ENCODE peak calls at places on chromosomes 2 and 18, in four cellular contexts. G is activated CD4-positive, alpha-beta T cell treated with anti-CD3 and anti-CD28 coated beads for 1 hour; M is naive thymus-derived CD8-positive, alpha-beta T cell; T is stimulated activated CD8-positive, alpha-beta memory T cell treated with anti-CD3 and anti-CD28 coated beads, Interleukin-7, amount 100 ng/mL, for 1 hour. B is an unnamed sample.
A peak's percentile ranks its signal among the peaks of the same experiment; 100 is the strongest.

GRCh38 chr18:13543811-13544732 is 182.3 kb downstream of the FAM210A start:
- DNase-seq in G (no peak), M (no peak), T (no peak), B (no peak)

GRCh38 chr2:113167115-113167932 is 6.4 kb upstream of the PSD4 start:
- DNase-seq in G (peak; percentile 25), M (no peak), T (no peak), B (peak; percentile 99)

GRCh38 chr2:229408356-229408755 is 137.3 kb upstream of the PID1 start:
- DNase-seq in G (no peak), M (no peak), T (no peak), B (peak; percentile 67)

GRCh38 chr18:58861853-58862252 is 2.8 kb upstream of the ZNF532 start:
- DNase-seq in G (no peak), M (no peak), T (no peak), B (no peak)

GRCh38 chr18:2244641-2245040 is 326.7 kb downstream of the METTL4 start:
- DNase-seq in G (no peak), M (no peak), T (no peak), B (peak; percentile 12)

GRCh38 chr18:45793295-45793965 is 32.0 kb upstream of the SIGLEC15 start:
- DNase-seq in G (no peak), M (no peak), T (no peak), B (no peak)

GRCh38 chr18:39199231-39199855 is 1633.7 kb upstream of the CELF4 start:
- DNase-seq in G (no peak), M (no peak), T (no peak), B (no peak)

GRCh38 chr18:80157708-80158343 is 48.8 kb downstream of the ADNP2 start:
- DNase-seq in G (peak; percentile 48), M (peak; percentile 71), T (peak; percentile 44), B (peak; percentile 93)

GRCh38 chr2:217338306-217338916 is 478.5 kb upstream of the TNP1 start:
- DNase-seq in G (no peak), M (no peak), T (no peak), B (peak; percentile 45)

GRCh38 chr2:29041161-29041660 is 33.1 kb downstream of the PCARE start:
- DNase-seq in G (no peak), M (no peak), T (no peak), B (no peak)

GRCh38 chr18:58186258-58186948 is 142.4 kb downstream of the NEDD4L start:
- DNase-seq in G (no peak), M (no peak), T (no peak), B (peak; percentile 74)

GRCh38 chr2:119112770-119113488 is 45.6 kb downstream of the C1QL2 start:
- DNase-seq in G (no peak), M (no peak), T (no peak), B (no peak)

GRCh38 chr2:198004173-198004572 is 199.8 kb downstream of the PLCL1 start:
- DNase-seq in G (no peak), M (no peak), T (no peak), B (no peak)

GRCh38 chr2:24505534-24505933 is 14.5 kb downstream of the NCOA1 start:
- DNase-seq in G (no peak), M (no peak), T (no peak), B (no peak)

GRCh38 chr2:172098650-172099471 is 3.8 kb downstream of the DLX2 start:
- DNase-seq in G (no peak), M (no peak), T (no peak), B (peak; percentile 76)

GRCh38 chr2:178994264-178994663 is 55.7 kb downstream of the CCDC141 start:
- DNase-seq in G (no peak), M (no peak), T (no peak), B (no peak)

B was measured in DMS53.